ENCODE peak calls at places on chromosome 9, in five cellular contexts. H is fibroblast of mammary gland, Z is glutamatergic neuron, I is fibroblast of lung, D is RWPE1. C is an unnamed sample.

GRCh38 chr9:88922091-88922490 is 69.2 kb upstream of the S1PR3 start:
- DNase-seq in I (no peak), D (no peak), Z (no peak), H (no peak), C (no peak)

GRCh38 chr9:6567140-6567591 is 78.4 kb downstream of the GLDC start:
- DNase-seq in Z (no peak), D (peak; percentile 59), H (peak; percentile 98), I (peak; percentile 98), C (peak; percentile 87)

GRCh38 chr9:32427111-32427873 is 42.8 kb downstream of the ACO1 start:
- DNase-seq in Z (no peak), D (no peak), I (peak; percentile 33), H (peak; percentile 43), C (no peak)

GRCh38 chr9:38414040-38414723 is 10.1 kb downstream of the IGFBPL1 start:
- DNase-seq in I (no peak), D (no peak), H (no peak), Z (peak; percentile 75), C (no peak)

GRCh38 chr9:20472646-20473045 is 149.7 kb downstream of the MLLT3 start:
- DNase-seq in I (peak; percentile 9), H (no peak), Z (no peak), D (no peak), C (no peak)

GRCh38 chr9:14868418-14868771 is 41.8 kb downstream of the FREM1 start:
- DNase-seq in D (no peak), I (no peak), Z (no peak), H (no peak), C (no peak)

GRCh38 chr9:33041459-33042188 is 16.6 kb downstream of the DNAJA1 start:
- DNase-seq in D (no peak), I (no peak), H (peak; percentile 55), Z (no peak), C (peak; percentile 50)

GRCh38 chr9:87491488-87491887 is 6.2 kb upstream of the DAPK1 start:
- DNase-seq in Z (no peak), H (no peak), D (no peak), I (no peak), C (no peak)

GRCh38 chr9:124220551-124221451 is 36.9 kb upstream of the NEK6 start:
- DNase-seq in I (peak; percentile 48), H (peak; percentile 68), Z (no peak), D (peak; percentile 49), C (peak; percentile 48)

GRCh38 chr9:83304686-83305085 is 233.5 kb downstream of the FRMD3 start:
- DNase-seq in Z (peak; percentile 60), H (peak; percentile 97), D (no peak), I (peak; percentile 87), C (peak; percentile 39)

GRCh38 chr9:107215381-107215780 is 67.7 kb upstream of the RAD23B start:
- DNase-seq in H (peak; percentile 42), Z (no peak), I (peak; percentile 79), D (peak; percentile 25), C (peak; percentile 23)

GRCh38 chr9:132989014-132989310 is 10.5 kb downstream of the GFI1B start:
- DNase-seq in D (no peak), H (no peak), Z (no peak), I (no peak), C (no peak)

GRCh38 chr9:130713286-130713975 is 19.9 kb downstream of the EXOSC2 start:
- DNase-seq in Z (peak; percentile 22), I (peak; percentile 33), H (peak; percentile 32), D (no peak), C (no peak)

GRCh38 chr9:27337833-27338526 is 41.0 kb upstream of the EQTN start:
- DNase-seq in Z (no peak), D (no peak), H (no peak), I (no peak), C (no peak)

GRCh38 chr9:6788175-6789016 is 30.6 kb downstream of the KDM4C start:
- DNase-seq in I (peak; percentile 61), Z (no peak), H (peak; percentile 62), D (peak; percentile 48), C (peak; percentile 46)

GRCh38 chr9:121440265-121440664 is 59.4 kb downstream of the GGTA1 start:
- DNase-seq in I (no peak), Z (no peak), D (peak; percentile 52), H (peak; percentile 36), C (peak; percentile 17)

GRCh38 chr9:93595861-93596365 is 19.5 kb downstream of the PHF2 start:
- DNase-seq in I (no peak), D (no peak), Z (no peak), H (no peak), C (no peak)

GRCh38 chr9:83920469-83920941 is 727 bp downstream of the KIF27 start:
- DNase-seq in Z (no peak), I (peak; percentile 50), H (peak; percentile 26), D (no peak), C (peak; percentile 78)

GRCh38 chr9:119905706-119906105 is 536.5 kb upstream of the BRINP1 start:
- DNase-seq in I (peak; percentile 4), H (no peak), D (no peak), Z (no peak), C (no peak)

GRCh38 chr9:114757395-114757794 is 48.4 kb downstream of the TNFSF15 start:
- DNase-seq in Z (no peak), H (no peak), D (no peak), I (peak; percentile 65), C (no peak)

GRCh38 chr9:16516887-16517286 is 353.6 kb downstream of the BNC2 start:
- DNase-seq in Z (no peak), H (peak; percentile 54), D (no peak), I (peak; percentile 84), C (no peak)

GRCh38 chr9:6646028-6646636 is 603 bp upstream of the GLDC start:
- DNase-seq in H (no peak), D (no peak), Z (no peak), I (no peak), C (no peak)

GRCh38 chr9:95822583-95823431 is 52.7 kb upstream of the ERCC6L2 start:
- DNase-seq in D (peak; percentile 48), I (peak; percentile 97), H (peak; percentile 87), Z (no peak), C (peak; percentile 73)

GRCh38 chr9:107237873-107238272 is 45.2 kb upstream of the RAD23B start:
- DNase-seq in I (no peak), Z (no peak), H (peak; percentile 38), D (no peak), C (no peak)

GRCh38 chr9:33718987-33719386 is 76.4 kb upstream of the PRSS3 start:
- DNase-seq in Z (no peak), I (peak; percentile 7), D (no peak), H (peak; percentile 30), C (no peak)

GRCh38 chr9:123828449-123828848 is 101.5 kb downstream of the DENND1A start:
- DNase-seq in H (no peak), Z (no peak), I (no peak), D (peak; percentile 30), C (no peak)

GRCh38 chr9:109311281-109311680 is 9.6 kb downstream of the EPB41L4B start:
- DNase-seq in D (no peak), Z (no peak), I (peak; percentile 36), H (no peak), C (no peak)

GRCh38 chr9:109312783-109313182 is 8.1 kb downstream of the EPB41L4B start:
- DNase-seq in D (no peak), Z (no peak), I (no peak), H (no peak), C (no peak)

GRCh38 chr9:109311731-109312130 is 9.1 kb downstream of the EPB41L4B start:
- DNase-seq in D (no peak), H (no peak), I (no peak), Z (peak; percentile 74), C (no peak)

GRCh38 chr9:109314011-109314531 is 6.8 kb downstream of the EPB41L4B start:
- DNase-seq in D (no peak), I (no peak), H (no peak), Z (no peak), C (no peak)

DNA sequence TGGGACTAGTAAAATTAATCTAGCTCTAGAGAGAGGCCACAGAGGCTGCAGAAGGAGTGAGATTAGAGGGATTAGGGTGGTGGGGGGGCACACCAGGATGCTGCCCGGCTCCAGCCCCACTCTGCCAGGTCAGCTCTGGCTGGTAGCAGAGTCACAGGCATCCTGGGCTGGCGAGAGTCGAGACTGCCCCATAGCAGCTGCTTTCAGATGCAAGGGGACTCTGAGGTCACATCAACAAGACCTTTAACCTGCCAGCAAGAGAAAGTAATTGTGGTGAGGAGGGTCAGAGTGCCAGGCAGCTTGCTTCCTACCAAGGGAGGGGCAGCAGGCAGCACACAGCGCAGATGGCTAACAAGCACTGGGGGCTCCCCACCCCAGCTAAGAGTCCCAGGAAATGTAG is 7.5 kb downstream of the EPB41L4B start:
- DNase-seq in D (no peak), I (no peak), H (no peak), Z (no peak), C (no peak)
- TF ChIP-seq CTCF in D (no peak), I (no peak), H (no peak), Z (no peak), C (no peak)

DNA sequence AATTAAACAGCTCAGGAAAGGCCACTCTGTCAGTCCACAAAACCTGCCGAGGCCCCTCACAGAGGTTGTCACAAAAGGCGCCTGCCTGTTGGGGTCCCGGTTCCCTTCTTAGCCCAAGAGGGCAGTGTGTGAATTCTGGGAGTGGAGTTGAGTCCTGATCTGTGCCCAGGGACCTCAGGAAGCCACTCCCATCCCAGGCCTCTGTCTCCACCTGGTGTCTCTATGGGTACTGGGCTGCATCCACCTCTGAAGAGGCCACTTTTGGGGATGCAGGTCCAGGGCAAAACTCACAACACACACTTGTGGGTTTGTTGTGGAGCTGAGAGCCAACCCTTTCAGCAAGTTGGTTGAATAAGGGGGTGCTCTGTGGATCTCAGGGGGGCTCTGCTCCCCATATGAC is 74.3 kb upstream of the STXBP1 start:
- DNase-seq in D (peak; percentile 87), H (no peak), Z (no peak), I (no peak), C (peak; percentile 30)
- TF ChIP-seq CTCF in D (no peak), H (peak; percentile 26), Z (no peak), I (peak; percentile 10), C (peak; percentile 39)

DNA sequence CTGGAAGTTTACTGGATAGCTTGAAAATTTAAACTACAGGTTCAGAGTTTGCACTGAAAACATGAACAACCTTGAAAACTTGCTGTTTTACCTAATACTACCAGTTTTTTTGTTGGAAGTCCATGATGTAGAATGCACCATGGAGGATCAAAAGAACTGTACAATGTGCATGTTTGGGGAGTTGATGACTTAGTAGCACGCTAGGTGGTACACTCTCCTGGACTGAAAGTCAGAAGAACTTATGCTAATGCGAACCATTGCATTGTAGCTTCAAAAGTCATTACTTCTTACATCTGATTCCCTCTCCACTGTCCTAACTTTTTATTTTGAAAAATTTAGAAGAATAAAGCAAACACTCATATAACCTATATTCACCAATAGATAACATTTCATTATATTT is 211.0 kb downstream of the OSTF1 start:
- DNase-seq in H (no peak), D (no peak), Z (no peak), I (no peak), C (peak; percentile 9)
- TF ChIP-seq CTCF in H (no peak), D (no peak), Z (no peak), I (no peak), C (no peak)

GRCh38 chr9:18393340-18394130 is 80.4 kb upstream of the ADAMTSL1 start:
- DNase-seq in D (peak; percentile 82), H (peak; percentile 99), I (peak; percentile 97), Z (no peak), C (peak; percentile 99)

GRCh38 chr9:18394847-18395355 is 79.1 kb upstream of the ADAMTSL1 start:
- DNase-seq in H (no peak), I (no peak), Z (no peak), D (no peak), C (no peak)

GRCh38 chr9:18390393-18390792 is 83.6 kb upstream of the ADAMTSL1 start:
- DNase-seq in D (no peak), Z (no peak), I (no peak), H (peak; percentile 82), C (no peak)

GRCh38 chr9:18397076-18397475 is 76.9 kb upstream of the ADAMTSL1 start:
- DNase-seq in I (no peak), H (no peak), Z (no peak), D (no peak), C (no peak)

GRCh38 chr9:18396102-18396728 is 77.7 kb upstream of the ADAMTSL1 start:
- DNase-seq in D (no peak), I (peak; percentile 17), Z (no peak), H (peak; percentile 54), C (peak; percentile 45)
- TF ChIP-seq CTCF in D (no peak), I (peak; percentile 12), Z (no peak), H (peak; percentile 38), C (peak; percentile 21)